ENCODE peak calls at places on chromosomes 12 and 14, in ten cellular contexts. M is ovary; V is sigmoid colon; U is suprapubic skin; G is tibial nerve; X is neural progenitor cell; Y is CD8-positive, alpha-beta T cell; N is fibroblast of lung; L is pancreas; R is GM23248. S is an unnamed sample. For H3K4me1 and H3K9me3, the result is how much of the 10 kb centered on the place peaks cover.

GRCh38 chr12:122994781-122995502 is 14.5 kb downstream of the ARL6IP4 start:
- DNase-seq in G (no peak), Y (no peak), M (no peak), N (no peak), X (no peak), L (no peak), V (no peak), R (no peak), U (no peak), S (no peak)

GRCh38 chr12:122406701-122407154 is 15.7 kb downstream of the CLIP1 start:
- DNase-seq in V (no peak), G (no peak), L (no peak), M (no peak), X (no peak), R (peak), Y (no peak), N (no peak), U (no peak), S (no peak)

GRCh38 chr12:27015730-27016076 is 1.5 kb upstream of the TM7SF3 start:
- DNase-seq in X (no peak), N (peak), M (no peak), L (no peak), V (no peak), G (no peak), R (peak), U (no peak), Y (no peak), S (no peak)

GRCh38 chr12:26808766-26809460 is 24.1 kb downstream of the ITPR2 start:
- DNase-seq in N (no peak), L (no peak), V (no peak), M (no peak), R (no peak), U (no peak), G (no peak), X (no peak), Y (no peak), S (no peak)

GRCh38 chr12:52027085-52027843 is 20.5 kb downstream of the TAMALIN start:
- DNase-seq in M (no peak), V (peak), R (no peak), N (no peak), Y (no peak), X (peak), U (no peak), G (no peak), L (no peak), S (no peak)

GRCh38 chr12:6551496-6552139 is 4.2 kb downstream of the IFFO1 start:
- DNase-seq in X (no peak), R (peak), G (peak), V (peak), N (peak), L (no peak), U (no peak), M (no peak), Y (no peak), S (no peak)

GRCh38 chr14:69471916-69472315 is 12.6 kb upstream of the PLEKHD1 start:
- DNase-seq in V (no peak), U (no peak), N (no peak), Y (no peak), X (no peak), G (no peak), M (no peak), R (no peak), L (no peak), S (no peak)

GRCh38 chr14:101932668-101933067 is 31.7 kb upstream of the DYNC1H1 start:
- DNase-seq in X (no peak), G (no peak), U (peak), M (no peak), R (no peak), V (peak), N (no peak), L (no peak), Y (no peak), S (no peak)

GRCh38 chr12:53999596-54000104 is 311 bp upstream of the HOXC9 start:
- DNase-seq in M (peak), L (no peak), R (peak), X (no peak), N (no peak), G (peak), V (no peak), Y (no peak), U (peak), S (peak)

GRCh38 chr14:97820781-97821180 is 1023.6 kb downstream of the VRK1 start:
- DNase-seq in U (no peak), Y (no peak), V (no peak), M (no peak), L (no peak), G (no peak), X (no peak), N (no peak), R (no peak), S (no peak)
- H3K4me1 ChIP-seq in U (under half), Y (under half), V (under half), M (under half), L (under half), G (under half), X (under half), N (under half), R (under half), S (under half)

GRCh38 chr12:132923356-132923909 is 32.7 kb downstream of the ZNF605 start:
- DNase-seq in N (peak), M (no peak), R (peak), V (no peak), Y (no peak), U (no peak), X (no peak), L (no peak), G (no peak), S (no peak)
- H3K9me3 ChIP-seq in N (under half), M (under half), R (under half), V (half or more), Y (half or more), U (half or more), X (half or more), L (under half), G (under half), S (under half)

GRCh38 chr12:89524201-89525001 is at the start of gene GALNT4:
- DNase-seq in X (peak), U (peak), N (peak), Y (peak), V (peak), G (peak), L (peak), M (peak), R (peak), S (peak)
- H3K4me1 ChIP-seq in X (under half), U (half or more), N (under half), Y (under half), V (under half), G (half or more), L (under half), M (under half), R (under half), S (under half)

GRCh38 chr12:114403044-114403689 is 2.8 kb downstream of the TBX5 start:
- DNase-seq in Y (no peak), L (no peak), V (no peak), U (no peak), R (peak), M (no peak), G (no peak), N (no peak), X (peak), S (no peak)

GRCh38 chr12:114405449-114406271 is at the start of gene TBX5:
- DNase-seq in N (no peak), R (peak), L (no peak), X (peak), G (no peak), V (no peak), M (no peak), Y (no peak), U (no peak), S (no peak)

GRCh38 chr12:114405199-114405448 is 820 bp downstream of the TBX5 start:
- DNase-seq in Y (no peak), X (no peak), N (no peak), L (no peak), R (peak), U (no peak), M (no peak), V (no peak), G (no peak), S (no peak)

GRCh38 chr12:114403690-114404450 is 2.1 kb downstream of the TBX5 start:
- DNase-seq in X (peak), R (peak), M (no peak), V (no peak), G (no peak), Y (no peak), N (no peak), U (no peak), L (no peak), S (no peak)

DNA sequence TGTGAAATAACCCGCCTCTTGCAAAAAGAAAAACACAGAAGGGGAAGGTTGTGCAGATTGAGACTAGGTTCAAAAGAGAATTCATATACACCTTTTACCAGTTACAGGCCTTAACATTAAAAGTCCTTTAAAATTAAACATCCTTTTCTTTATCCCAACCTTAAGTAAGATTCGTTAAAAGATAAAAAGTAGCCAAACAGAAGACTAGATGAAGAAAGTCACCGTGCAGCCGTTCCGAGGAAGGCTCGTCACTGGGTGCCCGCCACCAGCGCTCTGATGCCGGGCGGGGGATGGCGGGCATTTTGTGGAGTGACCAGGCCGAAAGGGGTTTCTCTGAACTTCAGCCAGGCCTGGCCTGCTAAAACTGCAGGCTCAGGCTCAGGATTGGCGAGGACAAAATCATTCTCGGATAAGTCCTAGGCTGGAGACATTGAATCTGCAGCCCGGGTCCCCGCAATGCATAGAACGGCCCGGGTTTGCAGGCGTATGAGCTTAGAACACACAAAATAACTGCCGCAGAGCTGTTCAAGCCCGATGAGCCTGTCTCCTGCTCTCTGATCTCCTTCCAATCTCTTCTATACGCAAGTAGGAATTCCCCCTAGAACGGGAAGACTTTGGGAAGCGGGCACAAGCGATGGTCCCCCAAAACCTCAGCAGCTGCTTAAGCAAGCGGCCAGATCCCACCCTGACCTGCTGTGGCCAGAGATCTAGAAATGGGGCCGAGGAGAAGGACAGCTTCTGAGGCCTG is 1.3 kb downstream of the TBX5 start:
- DNase-seq in M (no peak), V (no peak), Y (no peak), U (no peak), L (no peak), X (no peak), N (no peak), R (peak), G (no peak), S (no peak)
- H3K9me3 ChIP-seq in M (under half), V (under half), Y (under half), U (under half), L (under half), X (under half), N (under half), R (under half), G (under half), S (under half)

DNA sequence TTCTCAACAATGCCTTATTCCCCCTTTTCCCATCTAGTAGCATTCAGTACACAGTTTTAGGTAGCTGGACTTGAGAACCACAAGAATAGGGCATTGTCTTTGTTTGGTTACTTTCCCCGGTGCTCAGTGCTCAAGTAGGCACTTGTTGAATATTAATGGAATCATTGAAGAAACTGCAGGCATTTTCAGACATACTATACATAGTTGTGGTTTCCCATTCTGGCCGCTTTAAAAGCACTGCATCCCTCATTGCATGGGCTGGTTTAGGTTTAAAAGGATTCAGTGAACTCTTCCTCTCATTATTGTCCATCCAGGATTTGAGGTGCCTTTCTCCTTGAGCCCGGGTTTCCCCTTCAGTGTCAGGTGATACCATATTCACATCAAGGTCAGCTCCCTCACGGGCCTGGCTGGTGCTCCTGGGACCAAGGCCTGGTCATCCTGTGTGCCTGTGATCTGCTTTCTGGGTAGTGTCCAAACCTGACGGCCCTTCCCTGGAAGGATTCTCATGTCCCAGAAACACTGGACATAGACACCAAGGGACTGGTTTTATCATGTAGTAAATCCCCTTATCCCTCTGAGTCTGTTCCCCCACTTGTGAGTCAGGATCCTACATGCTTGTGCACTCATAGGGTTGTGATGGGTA is 7.3 kb downstream of the TCP11L2 start:
- DNase-seq in L (no peak), M (no peak), X (no peak), V (no peak), G (no peak), U (no peak), R (peak), Y (no peak), N (peak), S (no peak)
- H3K4me1 ChIP-seq in L (under half), M (under half), X (under half), V (under half), G (half or more), U (half or more), R (under half), Y (under half), N (under half), S (under half)